ENCODE peak calls at places on chromosomes 4 and X, in four cellular contexts. H is OCI-M1; T is activated T-cell treated with anti-CD3 and anti-CD28 coated beads, Interleukin-2, amount 50 U/mL, for 4 hours; Q is EL. V is an unnamed sample.

GRCh38 chr4:32145987-32146386 is 1425.8 kb downstream of the PCDH7 start:
- DNase-seq in T (no peak), H (no peak), Q (no peak), V (no peak)

GRCh38 chr4:79652726-79653125 is 244.7 kb upstream of the GK2 start:
- DNase-seq in T (no peak), Q (no peak), H (no peak), V (no peak)

GRCh38 chr4:38560763-38561558 is 103.0 kb upstream of the KLF3 start:
- DNase-seq in H (no peak), Q (no peak), T (no peak), V (no peak)

GRCh38 chr4:6253111-6253510 is 16.5 kb upstream of the WFS1 start:
- DNase-seq in Q (no peak), T (no peak), H (no peak), V (no peak)

GRCh38 chr4:140448162-140448561 is 20.7 kb upstream of the CLGN start:
- DNase-seq in T (no peak), H (no peak), Q (no peak), V (no peak)

GRCh38 chr4:8006471-8006870 is 66.8 kb upstream of the AFAP1 start:
- DNase-seq in T (no peak), H (no peak), Q (no peak), V (no peak)

GRCh38 chrX:37846141-37846540 is 1.2 kb downstream of the DYNLT3 start:
- DNase-seq in H (no peak), Q (no peak), T (no peak), V (no peak)

GRCh38 chr4:26028793-26029511 is 114.9 kb downstream of the SMIM20 start:
- DNase-seq in H (no peak), Q (peak), T (peak), V (no peak)

GRCh38 chr4:141028024-141028529 is 105.2 kb downstream of the RNF150 start:
- DNase-seq in Q (peak), T (no peak), H (no peak), V (no peak)

GRCh38 chr4:53786632-53787031 is 195.3 kb upstream of the LNX1 start:
- DNase-seq in H (no peak), Q (no peak), T (no peak), V (no peak)

GRCh38 chr4:52848255-52848654 is 13.9 kb upstream of the RASL11B start:
- DNase-seq in H (no peak), Q (no peak), T (no peak), V (no peak)

GRCh38 chr4:154591890-154592289 is 1.3 kb upstream of the FGA start:
- DNase-seq in T (no peak), H (no peak), Q (no peak), V (no peak)

GRCh38 chr4:113169368-113169767 is 119.9 kb downstream of the ANK2 start:
- DNase-seq in H (no peak), Q (no peak), T (no peak), V (no peak)

GRCh38 chrX:1449581-1450149 is 3.0 kb downstream of the ASMTL start:
- DNase-seq in T (no peak), Q (no peak), H (no peak), V (no peak)

GRCh38 chr4:86670739-86671138 is 76.6 kb downstream of the PTPN13 start:
- DNase-seq in H (no peak), T (no peak), Q (peak), V (no peak)

GRCh38 chr4:113397114-113397701 is 347.8 kb downstream of the ANK2 start:
- DNase-seq in Q (peak), T (no peak), H (no peak), V (no peak)

GRCh38 chr4:76485450-76485849 is 50.4 kb downstream of the SHROOM3 start:
- DNase-seq in T (no peak), Q (no peak), H (peak), V (no peak)